ENCODE peak calls at places on chromosomes 16 and 17, in eight cellular contexts. A is MM.1S, F is aorta, P is thoracic aorta, Q is heart right ventricle, H is ovary, X is keratinocyte, K is transverse colon. D is an unnamed sample. For H3K27me3, the result is how much of the 10 kb centered on the place peaks cover.

GRCh38 chr16:24113115-24113745 is 142.9 kb upstream of the CACNG3 start:
- DNase-seq in H (no peak), K (no peak), P (no peak), Q (no peak), X (no peak), A (no peak), F (no peak), D (no peak)

GRCh38 chr16:58366247-58367031 is 25.8 kb upstream of the GINS3 start:
- DNase-seq in A (no peak), H (no peak), P (no peak), X (peak), K (no peak), Q (no peak), F (no peak), D (no peak)

GRCh38 chr16:84599528-84600202 is 18.2 kb downstream of the COTL1 start:
- DNase-seq in X (no peak), F (peak), Q (peak), K (peak), P (no peak), H (peak), A (no peak), D (peak)

GRCh38 chr16:52407778-52408177 is 139.2 kb downstream of the TOX3 start:
- DNase-seq in H (no peak), A (no peak), P (no peak), X (no peak), K (no peak), F (no peak), Q (no peak), D (no peak)

GRCh38 chr17:40122944-40123810 is 1.4 kb downstream of the MSL1 start:
- DNase-seq in P (no peak), F (peak), A (peak), K (peak), Q (peak), X (no peak), H (peak), D (no peak)

GRCh38 chr17:64003526-64004121 is 5.5 kb downstream of the PRR29 start:
- DNase-seq in F (peak), H (no peak), X (no peak), P (no peak), Q (no peak), A (no peak), K (no peak), D (no peak)

GRCh38 chr17:9676084-9676483 is 30.8 kb downstream of the USP43 start:
- DNase-seq in Q (no peak), P (no peak), K (no peak), H (no peak), F (no peak), X (no peak), A (no peak), D (no peak)

GRCh38 chr16:71878911-71879310 is 5.1 kb downstream of the ZNF821 start:
- DNase-seq in A (no peak), P (no peak), X (no peak), F (no peak), H (no peak), Q (no peak), K (no peak), D (no peak)

GRCh38 chr16:13316008-13316407 is 414.6 kb downstream of the SHISA9 start:
- DNase-seq in F (no peak), P (no peak), Q (no peak), H (no peak), A (no peak), K (no peak), X (no peak), D (no peak)

GRCh38 chr16:25264599-25264998 is 7.0 kb upstream of the ZKSCAN2 start:
- DNase-seq in P (no peak), Q (no peak), F (no peak), X (no peak), H (no peak), A (peak), K (no peak), D (no peak)

GRCh38 chr16:74601131-74601871 is 5.6 kb downstream of the GLG1 start:
- DNase-seq in F (no peak), X (no peak), A (no peak), H (no peak), P (no peak), Q (no peak), K (peak), D (no peak)

GRCh38 chr17:67365762-67366192 is 600 bp downstream of the PSMD12 start:
- DNase-seq in Q (no peak), H (no peak), X (no peak), K (no peak), F (no peak), P (no peak), A (no peak), D (no peak)

GRCh38 chr16:80007216-80007615 is 406.7 kb upstream of the MAF start:
- DNase-seq in F (no peak), P (no peak), X (no peak), A (no peak), K (no peak), H (no peak), Q (no peak), D (no peak)

GRCh38 chr16:23519282-23519681 is 9.0 kb upstream of the GGA2 start:
- DNase-seq in F (no peak), Q (no peak), X (no peak), K (no peak), H (no peak), P (no peak), A (no peak), D (no peak)

GRCh38 chr16:88378401-88378800 is 4.4 kb upstream of the ZNF469 start:
- DNase-seq in K (no peak), X (no peak), Q (no peak), H (peak), F (peak), P (no peak), A (no peak), D (no peak)

GRCh38 chr16:29665294-29666077 is 2.4 kb downstream of the SPN start:
- DNase-seq in P (no peak), H (no peak), F (no peak), Q (no peak), K (no peak), X (no peak), A (no peak), D (no peak)

GRCh38 chr17:52156576-52156975 is 1.9 kb downstream of the CA10 start:
- DNase-seq in X (no peak), Q (no peak), H (no peak), P (no peak), K (no peak), A (no peak), F (no peak), D (no peak)

GRCh38 chr17:52157603-52158449 is 688 bp downstream of the CA10 start:
- DNase-seq in F (no peak), H (no peak), X (no peak), P (no peak), A (no peak), K (no peak), Q (no peak), D (no peak)

GRCh38 chr17:52155301-52155700 is 3.2 kb downstream of the CA10 start:
- DNase-seq in A (no peak), K (no peak), X (no peak), F (no peak), P (no peak), H (no peak), Q (no peak), D (no peak)

GRCh38 chr17:52158450-52159042 is at the start of gene CA10:
- DNase-seq in X (no peak), K (no peak), F (no peak), P (no peak), Q (no peak), A (no peak), H (no peak), D (no peak)

GRCh38 chr17:52157161-52157560 is 1.4 kb downstream of the CA10 start:
- DNase-seq in P (no peak), X (no peak), K (no peak), F (no peak), A (no peak), Q (no peak), H (no peak), D (no peak)
- H3K27me3 ChIP-seq in P (under half), X (under half), K (half or more), F (under half), A (under half), Q (half or more), H (under half), D (under half)

GRCh38 chr17:77935121-77935571 is 23.4 kb upstream of the TNRC6C start:
- DNase-seq in P (no peak), F (no peak), K (no peak), A (no peak), Q (no peak), X (no peak), H (no peak), D (no peak)

GRCh38 chr17:77941004-77941403 is 17.5 kb upstream of the TNRC6C start:
- DNase-seq in F (no peak), A (no peak), H (no peak), X (no peak), K (no peak), P (no peak), Q (no peak), D (no peak)

GRCh38 chr17:77933777-77934398 is 24.6 kb upstream of the TNRC6C start:
- DNase-seq in A (no peak), K (no peak), F (no peak), P (no peak), X (no peak), H (no peak), Q (no peak), D (no peak)

GRCh38 chr17:77942111-77942988 is 16.2 kb upstream of the TNRC6C start:
- DNase-seq in K (no peak), P (no peak), A (no peak), F (no peak), Q (peak), H (no peak), X (no peak), D (no peak)

GRCh38 chr17:77936881-77937280 is 21.6 kb upstream of the TNRC6C start:
- DNase-seq in X (no peak), F (no peak), A (no peak), K (no peak), P (no peak), H (no peak), Q (no peak), D (no peak)
- H3K27me3 ChIP-seq in X (under half), F (under half), A (half or more), K (under half), P (under half), H (under half), Q (under half), D (under half)

GRCh38 chr17:79850571-79851460 is 11.6 kb upstream of the CBX4 start:
- DNase-seq in X (peak), Q (no peak), H (no peak), P (no peak), A (no peak), F (no peak), K (no peak), D (no peak)

GRCh38 chr17:79845601-79845949 is 6.3 kb upstream of the CBX4 start:
- DNase-seq in F (no peak), Q (no peak), H (peak), A (no peak), P (no peak), X (no peak), K (peak), D (no peak)

GRCh38 chr17:79847698-79848369 is 8.6 kb upstream of the CBX4 start:
- DNase-seq in H (no peak), Q (no peak), K (no peak), F (no peak), A (no peak), X (no peak), P (no peak), D (no peak)

GRCh38 chr17:79849953-79850352 is 10.7 kb upstream of the CBX4 start:
- DNase-seq in H (no peak), K (no peak), A (no peak), F (no peak), Q (no peak), P (no peak), X (no peak), D (no peak)

GRCh38 chr17:79848370-79848766 is 9.1 kb upstream of the CBX4 start:
- DNase-seq in K (no peak), A (no peak), Q (no peak), H (no peak), P (no peak), F (no peak), X (no peak), D (no peak)
- H3K27me3 ChIP-seq in K (under half), A (half or more), Q (under half), H (under half), P (under half), F (under half), X (under half), D (under half)

DNA sequence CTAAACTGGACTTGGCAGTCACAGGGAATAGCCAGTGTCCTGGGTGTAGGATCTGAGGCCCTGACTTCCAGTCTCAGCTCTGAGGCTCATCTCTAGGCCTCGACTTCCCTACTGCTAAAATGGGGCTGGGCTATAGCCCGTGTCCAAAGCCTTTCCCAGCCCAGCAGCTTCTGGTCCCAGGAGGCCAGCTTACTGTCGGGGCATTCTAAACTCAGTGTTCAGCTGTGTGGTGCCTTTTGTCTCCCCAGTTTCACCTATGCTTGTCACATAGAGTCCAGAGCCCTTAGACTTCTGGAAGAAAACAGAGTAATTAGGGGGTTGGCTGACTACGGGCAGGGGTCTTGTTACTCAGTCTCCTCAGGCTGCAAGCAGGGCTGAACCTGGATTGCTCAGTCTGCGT is 94.8 kb downstream of the WSCD1 start:
- DNase-seq in F (no peak), K (no peak), H (no peak), P (no peak), A (no peak), Q (no peak), X (no peak), D (no peak)
- H3K27me3 ChIP-seq in F (under half), K (under half), H (under half), P (under half), A (under half), Q (under half), X (under half), D (under half)